ENCODE peak calls at places on chromosomes 11 and 22, in four cellular contexts. L is AG04449, J is brain microvascular endothelial cell, O is fibroblast of pulmonary artery. S is an unnamed sample.

GRCh38 chr11:34148504-34149165 is 43.2 kb downstream of the NAT10 start:
- DNase-seq in L (no peak), J (no peak), O (no peak), S (no peak)

GRCh38 chr22:47631571-47632102 is 869.2 kb downstream of the TBC1D22A start:
- DNase-seq in L (no peak), J (no peak), O (no peak), S (no peak)

GRCh38 chr22:44126807-44127206 is 53.9 kb upstream of the PARVG start:
- DNase-seq in L (no peak), J (no peak), O (no peak), S (no peak)

GRCh38 chr22:42901790-42902508 is 44.9 kb upstream of the ARFGAP3 start:
- DNase-seq in L (no peak), J (no peak), O (no peak), S (no peak)

GRCh38 chr11:34348919-34349318 is 8.9 kb downstream of the ABTB2 start:
- DNase-seq in L (no peak), J (no peak), O (no peak), S (no peak)

GRCh38 chr11:134036484-134037092 is 32.3 kb upstream of the JAM3 start:
- DNase-seq in L (no peak), J (no peak), O (no peak), S (no peak)

GRCh38 chr22:27419473-27419872 is 382.1 kb downstream of the MN1 start:
- DNase-seq in L (no peak), J (peak; percentile 20), O (peak; percentile 38), S (no peak)

GRCh38 chr22:30326704-30327362 is at the start of gene TBC1D10A:
- DNase-seq in L (no peak), J (peak; percentile 68), O (peak; percentile 87), S (peak; percentile 83)

GRCh38 chr22:29040385-29041275 is 21.0 kb downstream of the C22orf31 start:
- DNase-seq in L (peak; percentile 74), J (peak; percentile 88), O (peak; percentile 95), S (peak; percentile 69)

GRCh38 chr11:34564406-34564805 is 50.8 kb upstream of the ELF5 start:
- DNase-seq in L (no peak), J (peak; percentile 37), O (peak; percentile 11), S (peak; percentile 78)

GRCh38 chr11:64747961-64748715 is 4.2 kb upstream of the RASGRP2 start:
- DNase-seq in L (peak; percentile 44), J (no peak), O (no peak), S (peak; percentile 55)

GRCh38 chr22:46110215-46110614 is 40.1 kb upstream of the PPARA start:
- DNase-seq in L (no peak), J (peak; percentile 24), O (no peak), S (peak; percentile 50)

GRCh38 chr11:123064268-123064657 is 2.3 kb upstream of the HSPA8 start:
- DNase-seq in L (no peak), J (no peak), O (no peak), S (no peak)
- H3K4me3 ChIP-seq in L (no peak overlapping the region), J (no peak overlapping the region), O (no peak overlapping the region), S (no peak overlapping the region)

GRCh38 chr11:109508185-109508584 is 86.2 kb downstream of the C11orf87 start:
- DNase-seq in L (no peak), J (no peak), O (no peak), S (no peak)
- TF ChIP-seq CTCF in L (no peak), J (no peak), O (no peak), S (no peak)

DNA sequence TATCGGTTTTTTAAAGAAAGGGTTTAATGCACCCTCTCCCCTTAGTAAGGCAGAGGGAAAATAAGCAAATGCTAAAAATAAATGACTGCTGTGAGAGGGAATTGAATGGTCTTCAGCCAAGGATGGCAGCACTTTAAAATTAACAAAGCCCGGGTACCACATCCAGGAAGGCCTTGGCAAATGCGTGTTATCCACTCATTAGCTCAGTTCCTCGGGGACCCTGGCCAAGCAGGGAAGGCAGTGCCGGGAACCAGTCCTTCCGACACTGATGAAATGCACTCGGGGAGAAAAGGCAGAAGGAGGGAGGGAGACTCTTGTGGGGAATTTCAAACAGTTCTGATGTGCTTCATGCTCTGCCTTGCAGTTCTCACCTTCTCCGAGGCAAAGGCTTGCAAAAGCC is 38.3 kb downstream of the CLPB start:
- DNase-seq in L (no peak), J (no peak), O (no peak), S (no peak)
- H3K4me3 ChIP-seq in L (no peak overlapping the region), J (no peak overlapping the region), O (no peak overlapping the region), S (no peak overlapping the region)

GRCh38 chr11:6301096-6301495 is 19.2 kb downstream of the CAVIN3 start:
- DNase-seq in L (no peak), J (no peak), O (no peak), S (no peak)

GRCh38 chr11:6303657-6304056 is 16.6 kb downstream of the CAVIN3 start:
- DNase-seq in L (no peak), J (no peak), O (no peak), S (no peak)

GRCh38 chr11:6300325-6300724 is 20.0 kb downstream of the CAVIN3 start:
- DNase-seq in L (no peak), J (no peak), O (no peak), S (no peak)

GRCh38 chr11:6298605-6299004 is 21.7 kb downstream of the CAVIN3 start:
- DNase-seq in L (no peak), J (no peak), O (peak; percentile 44), S (peak; percentile 38)

GRCh38 chr11:6297831-6298230 is 22.5 kb downstream of the CAVIN3 start:
- DNase-seq in L (no peak), J (no peak), O (no peak), S (peak; percentile 22)
- TF ChIP-seq CTCF in L (peak; percentile 29), J (peak; percentile 49), O (peak; percentile 52), S (peak; percentile 35)

GRCh38 chr11:66278396-66279091 is 569 bp downstream of the CNIH2 start:
- DNase-seq in L (no peak), J (peak; percentile 48), O (peak; percentile 21), S (no peak)

GRCh38 chr11:66275984-66276612 is 1.9 kb upstream of the CNIH2 start:
- DNase-seq in L (no peak), J (no peak), O (no peak), S (no peak)

GRCh38 chr11:66279092-66279797 is 1.3 kb downstream of the CNIH2 start:
- DNase-seq in L (no peak), J (no peak), O (no peak), S (no peak)

GRCh38 chr11:66275396-66275795 is 2.6 kb upstream of the CNIH2 start:
- DNase-seq in L (no peak), J (no peak), O (no peak), S (no peak)

DNA sequence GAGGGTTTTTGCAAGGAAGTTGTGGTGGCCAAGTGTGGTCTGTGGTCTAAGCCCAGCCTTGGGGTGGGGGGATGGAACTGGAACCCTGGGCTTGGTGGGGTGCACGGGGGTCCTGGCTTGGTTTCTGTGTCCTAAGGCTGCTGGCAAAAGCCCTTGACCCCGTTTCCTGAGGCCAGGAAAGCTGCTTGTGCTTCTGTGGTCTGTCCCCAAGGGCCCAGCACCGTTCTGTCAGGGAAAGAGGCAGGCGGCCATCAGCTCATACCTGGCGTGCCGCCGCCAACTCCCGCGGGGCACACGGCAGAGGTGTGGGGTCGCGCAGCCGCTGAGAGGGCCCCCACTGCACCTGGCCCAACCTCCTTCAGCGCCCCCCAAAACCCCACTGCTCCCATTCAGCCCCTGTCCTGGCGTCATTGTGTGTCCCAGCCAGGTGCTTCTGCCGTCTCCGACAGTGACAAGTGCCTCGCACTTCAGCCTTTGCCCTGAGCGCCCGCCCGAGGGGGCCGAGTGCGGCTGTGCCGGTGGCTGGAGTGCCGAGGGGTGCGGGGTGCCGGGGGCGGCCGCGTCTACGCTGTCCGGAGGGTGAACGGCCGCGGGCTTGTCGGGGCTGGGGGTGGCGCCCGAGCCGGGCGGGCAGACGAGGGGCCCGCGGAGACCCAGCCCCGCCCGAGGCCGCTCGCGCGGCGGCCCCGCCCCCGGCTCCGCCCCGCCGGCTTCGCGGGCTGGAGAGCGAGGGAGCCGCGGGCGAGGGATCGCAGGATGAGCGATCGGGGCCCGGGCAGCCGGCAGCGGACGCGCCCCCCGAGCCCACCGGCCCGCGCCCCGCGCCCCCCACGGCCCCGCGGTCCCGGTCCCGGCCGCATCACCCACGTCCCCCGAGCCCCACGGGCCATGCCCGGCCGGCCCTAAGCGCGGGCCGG is at the start of gene CNIH2:
- DNase-seq in L (no peak), J (no peak), O (no peak), S (no peak)
- H3K4me3 ChIP-seq in L (peak within 1 kb of the TSS; percentile 41), J (no peak within 1 kb of the TSS), O (no peak within 1 kb of the TSS), S (peak within 1 kb of the TSS; percentile 11)

S was measured in bronchial epithelial cell.